ENCODE peak calls at places on chromosome 1, in eight cellular contexts. I, Q, R, F, B, O, G and D are unnamed samples.

GRCh38 chr1:9121891-9122409 is 7.0 kb downstream of the GPR157 start:
- DNase-seq in R (no peak), I (no peak), G (no peak), O (no peak), F (peak), B (no peak), Q (no peak), D (no peak)

GRCh38 chr1:241586905-241587532 is 53.1 kb downstream of the CHML start:
- DNase-seq in G (no peak), Q (no peak), R (no peak), F (no peak), O (no peak), I (no peak), B (no peak), D (no peak)

GRCh38 chr1:184982002-184982954 is 8.0 kb upstream of the NIBAN1 start:
- DNase-seq in F (peak), O (peak), I (peak), B (peak), G (peak), R (peak), Q (peak), D (no peak)

GRCh38 chr1:172450524-172450885 is 6.6 kb upstream of the PIGC start:
- DNase-seq in B (no peak), Q (peak), G (no peak), R (no peak), O (no peak), F (no peak), I (no peak), D (no peak)

GRCh38 chr1:2019162-2019542 is at the start of gene GABRD:
- DNase-seq in B (peak), F (peak), R (no peak), O (no peak), G (no peak), Q (peak), I (peak), D (no peak)

GRCh38 chr1:59296358-59297256 is at the start of gene FGGY:
- DNase-seq in Q (peak), G (peak), I (peak), B (peak), R (peak), F (peak), O (peak), D (peak)

GRCh38 chr1:96987186-96987703 is 265.7 kb downstream of the PTBP2 start:
- DNase-seq in O (no peak), G (no peak), B (no peak), I (no peak), Q (no peak), R (no peak), F (no peak), D (no peak)

GRCh38 chr1:25161981-25162380 is 70.3 kb downstream of the SYF2 start:
- DNase-seq in Q (no peak), I (no peak), B (no peak), R (no peak), F (no peak), G (no peak), O (no peak), D (no peak)

GRCh38 chr1:206751891-206752290 is 18.7 kb upstream of the IL19 start:
- DNase-seq in B (no peak), Q (no peak), G (no peak), F (no peak), I (no peak), R (no peak), O (no peak), D (no peak)

GRCh38 chr1:2583871-2584341 is 2.7 kb upstream of the PRXL2B start:
- DNase-seq in O (no peak), I (peak), F (peak), R (no peak), Q (peak), G (peak), B (no peak), D (no peak)

GRCh38 chr1:22543679-22544078 is 19.6 kb upstream of the EPHA8 start:
- DNase-seq in R (no peak), I (no peak), F (no peak), Q (no peak), O (no peak), G (no peak), B (no peak), D (no peak)

GRCh38 chr1:76669624-76670023 is 197.7 kb upstream of the ST6GALNAC5 start:
- DNase-seq in B (no peak), R (no peak), O (no peak), F (no peak), Q (no peak), I (no peak), G (no peak), D (no peak)

GRCh38 chr1:149962039-149962647 is 25.5 kb upstream of the MTMR11 start:
- DNase-seq in G (peak), Q (peak), R (peak), F (peak), O (peak), I (peak), B (peak), D (no peak)

GRCh38 chr1:38997901-38998190 is 6.8 kb downstream of the AKIRIN1 start:
- DNase-seq in F (no peak), R (peak), Q (no peak), G (no peak), O (peak), I (no peak), B (no peak), D (no peak)

GRCh38 chr1:66705100-66705499 is 47.2 kb upstream of the DYNLT5 start:
- DNase-seq in I (no peak), F (no peak), O (peak), R (peak), G (no peak), Q (no peak), B (no peak), D (no peak)

GRCh38 chr1:214018605-214019268 is 31.0 kb downstream of the PROX1 start:
- DNase-seq in R (no peak), B (no peak), O (no peak), Q (peak), I (peak), F (peak), G (no peak), D (no peak)

GRCh38 chr1:186739515-186739914 is 59.3 kb upstream of the PTGS2 start:
- DNase-seq in R (no peak), G (no peak), I (no peak), Q (no peak), F (no peak), O (no peak), B (no peak), D (no peak)

GRCh38 chr1:109161836-109162606 is 48.1 kb downstream of the ELAPOR1 start:
- DNase-seq in O (peak), B (no peak), I (no peak), G (no peak), F (peak), Q (no peak), R (peak), D (peak)

GRCh38 chr1:36472656-36473055 is 8.5 kb upstream of the MRPS15 start:
- DNase-seq in B (no peak), I (no peak), G (no peak), Q (no peak), R (no peak), O (no peak), F (no peak), D (no peak)

GRCh38 chr1:53731779-53732305 is 7.1 kb downstream of the GLIS1 start:
- DNase-seq in B (no peak), I (no peak), Q (no peak), F (no peak), G (no peak), R (no peak), O (no peak), D (no peak)

GRCh38 chr1:2848006-2848670 is 46.6 kb upstream of the TTC34 start:
- DNase-seq in I (no peak), F (no peak), O (no peak), G (no peak), Q (no peak), B (no peak), R (no peak), D (no peak)

GRCh38 chr1:35345439-35345981 is 77.0 kb downstream of the ZMYM4 start:
- DNase-seq in Q (no peak), I (no peak), G (no peak), B (no peak), F (no peak), R (no peak), O (no peak), D (no peak)

GRCh38 chr1:10734900-10735602 is 61.4 kb downstream of the CASZ1 start:
- DNase-seq in Q (peak), O (no peak), I (peak), G (no peak), R (no peak), F (no peak), B (no peak), D (no peak)

GRCh38 chr1:43007377-43008105 is 48.9 kb upstream of the SLC2A1 start:
- DNase-seq in F (no peak), O (peak), I (peak), G (no peak), Q (peak), R (no peak), B (no peak), D (no peak)

GRCh38 chr1:68230901-68231626 is 1.3 kb downstream of the WLS start:
- DNase-seq in I (no peak), Q (peak), G (no peak), F (no peak), B (no peak), R (no peak), O (peak), D (no peak)

GRCh38 chr1:86515597-86515996 is 31.3 kb upstream of the CLCA4 start:
- DNase-seq in Q (peak), O (no peak), B (no peak), I (no peak), R (no peak), G (no peak), F (no peak), D (no peak)

GRCh38 chr1:97137862-97138514 is 416.4 kb downstream of the PTBP2 start:
- DNase-seq in B (peak), Q (peak), F (peak), O (peak), R (peak), G (no peak), I (peak), D (no peak)

GRCh38 chr1:86507935-86508582 is 38.8 kb upstream of the CLCA4 start:
- DNase-seq in F (peak), Q (peak), O (no peak), B (no peak), R (no peak), I (peak), G (no peak), D (no peak)

GRCh38 chr1:78113156-78113916 is 67.6 kb downstream of the GIPC2 start:
- DNase-seq in F (no peak), R (no peak), G (no peak), O (no peak), B (no peak), I (no peak), Q (no peak), D (no peak)

GRCh38 chr1:14742181-14742980 is 143.9 kb downstream of the KAZN start:
- DNase-seq in I (no peak), B (no peak), R (peak), Q (no peak), F (no peak), G (no peak), O (no peak), D (no peak)

GRCh38 chr1:43890815-43891214 is 42.8 kb upstream of the ARTN start:
- DNase-seq in O (no peak), F (no peak), B (no peak), I (no peak), Q (no peak), G (no peak), R (no peak), D (no peak)

GRCh38 chr1:192170196-192170984 is 12.1 kb downstream of the RGS18 start:
- DNase-seq in I (no peak), F (no peak), O (no peak), G (no peak), R (no peak), B (no peak), Q (no peak), D (no peak)

GRCh38 chr1:51612349-51612982 is 4.4 kb upstream of the OSBPL9 start:
- DNase-seq in R (no peak), Q (no peak), G (no peak), O (no peak), I (no peak), B (no peak), F (no peak), D (no peak)

GRCh38 chr1:7886346-7886745 is 33.5 kb upstream of the UTS2 start:
- DNase-seq in Q (no peak), O (no peak), R (no peak), B (no peak), F (no peak), I (no peak), G (peak), D (no peak)

GRCh38 chr1:111097356-111098099 is 42.4 kb downstream of the DRAM2 start:
- DNase-seq in I (no peak), O (no peak), R (no peak), F (no peak), G (no peak), Q (no peak), B (no peak), D (no peak)

GRCh38 chr1:221149111-221149510 is 269.9 kb downstream of the HLX start:
- DNase-seq in O (no peak), Q (no peak), I (no peak), G (no peak), F (no peak), B (no peak), R (no peak), D (no peak)